ENCODE peak calls at places on chromosomes 12 and 14, in four cellular contexts. One of them, this sample, is unnamed.

GRCh38 chr12:132413931-132414588 is 75.9 kb upstream of the FBRSL1 start:
- DNase-seq in H1: no peak
- DNase-seq in AG04449: no peak
- DNase-seq in fibroblast of lung: no peak
- DNase-seq in this sample: no peak

GRCh38 chr12:120229071-120229582 is 28.2 kb upstream of the RPLP0 start:
- DNase-seq in fibroblast of lung: no peak
- DNase-seq in AG04449: no peak
- DNase-seq in H1: no peak
- DNase-seq in this sample: no peak

GRCh38 chr14:72723741-72724530 is 170.0 kb downstream of the DPF3 start:
- DNase-seq in fibroblast of lung: no peak
- DNase-seq in AG04449: no peak
- DNase-seq in H1: no peak
- DNase-seq in this sample: no peak

GRCh38 chr14:100305446-100306255 is 593 bp downstream of the SLC25A29 start:
- DNase-seq in H1: no peak
- DNase-seq in AG04449: no peak
- DNase-seq in fibroblast of lung: peak
- DNase-seq in this sample: no peak

GRCh38 chr12:27434673-27435565 is 11.6 kb upstream of the SMCO2 start:
- DNase-seq in H1: no peak
- DNase-seq in AG04449: no peak
- DNase-seq in fibroblast of lung: no peak
- DNase-seq in this sample: no peak

GRCh38 chr14:96630281-96630680 is 128.1 kb downstream of the PAPOLA start:
- DNase-seq in fibroblast of lung: no peak
- DNase-seq in AG04449: no peak
- DNase-seq in H1: no peak
- DNase-seq in this sample: no peak

GRCh38 chr12:48780381-48781025 is 8.4 kb downstream of the ADCY6 start:
- DNase-seq in fibroblast of lung: no peak
- DNase-seq in AG04449: no peak
- DNase-seq in H1: no peak
- DNase-seq in this sample: no peak

GRCh38 chr12:107319536-107320030 is 226.2 kb upstream of the CRY1 start:
- DNase-seq in AG04449: no peak
- DNase-seq in H1: no peak
- DNase-seq in fibroblast of lung: peak
- DNase-seq in this sample: no peak

DNA sequence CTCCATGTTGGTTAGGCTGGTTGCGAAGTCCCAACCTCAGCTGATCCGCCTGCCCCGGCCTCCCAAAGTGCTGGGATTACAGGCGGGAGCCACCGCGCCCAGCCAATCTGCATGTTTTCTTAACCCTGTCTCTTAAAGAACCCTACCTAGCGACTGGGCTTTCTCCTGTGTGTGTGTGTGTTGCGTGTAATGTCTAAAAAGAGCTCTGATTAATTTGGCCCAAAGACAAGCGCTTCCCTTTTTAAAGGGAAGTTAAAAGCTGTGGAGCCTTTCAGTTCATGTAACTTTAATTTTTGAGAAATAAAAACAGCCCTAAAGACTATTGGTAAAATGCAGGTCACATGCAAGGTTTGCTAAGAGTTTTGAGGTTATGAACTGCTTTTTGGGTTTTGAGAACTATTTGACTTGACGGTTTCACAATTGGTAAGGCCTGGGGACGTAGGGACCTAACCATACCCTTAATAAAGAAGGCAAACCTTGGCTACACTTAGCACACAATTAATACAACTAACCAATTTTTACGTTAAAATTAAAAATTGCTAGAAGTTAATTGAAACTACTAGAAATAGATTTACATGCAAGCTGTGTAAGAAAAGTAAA is 103.2 kb downstream of the KCNMB4 start:
- DNase-seq in AG04449: no peak
- DNase-seq in fibroblast of lung: no peak
- DNase-seq in H1: no peak
- DNase-seq in this sample: no peak
- TF ChIP-seq CTCF in AG04449: no peak
- TF ChIP-seq CTCF in fibroblast of lung: no peak
- TF ChIP-seq CTCF in H1: no peak
- TF ChIP-seq CTCF in this sample: no peak

GRCh38 chr14:58272589-58273372 is 25.6 kb upstream of the ARID4A start:
- DNase-seq in H1: no peak
- DNase-seq in fibroblast of lung: peak
- DNase-seq in AG04449: no peak
- DNase-seq in this sample: peak
- TF ChIP-seq CTCF in H1: peak
- TF ChIP-seq CTCF in fibroblast of lung: peak
- TF ChIP-seq CTCF in AG04449: peak
- TF ChIP-seq CTCF in this sample: peak

GRCh38 chr12:10722502-10722904 is 620 bp downstream of the YBX3 start:
- DNase-seq in AG04449: no peak
- DNase-seq in fibroblast of lung: peak
- DNase-seq in H1: no peak
- DNase-seq in this sample: peak
- TF ChIP-seq CTCF in AG04449: no peak
- TF ChIP-seq CTCF in fibroblast of lung: peak
- TF ChIP-seq CTCF in H1: no peak
- TF ChIP-seq CTCF in this sample: no peak

DNA sequence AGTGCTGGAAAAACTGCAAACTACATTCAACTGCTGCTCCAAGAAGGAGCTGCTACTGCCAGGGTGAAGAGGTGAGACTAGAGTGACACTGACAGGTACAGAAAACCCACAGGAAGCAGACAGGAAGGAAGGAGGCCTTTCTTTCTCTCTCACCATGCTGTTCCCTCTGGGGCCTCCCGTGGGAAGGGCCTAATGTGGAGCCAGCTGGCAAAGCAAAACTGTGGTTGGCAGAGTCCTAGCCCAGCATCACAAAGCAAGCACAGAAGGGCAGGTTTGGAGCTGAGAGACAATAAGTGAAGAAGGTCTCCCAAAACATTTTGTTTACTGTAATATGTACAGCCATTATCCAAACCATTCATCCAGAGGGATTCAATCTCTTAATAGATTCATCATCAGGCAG is 122.5 kb upstream of the MAX start:
- DNase-seq in AG04449: no peak
- DNase-seq in fibroblast of lung: no peak
- DNase-seq in H1: no peak
- DNase-seq in this sample: no peak
- TF ChIP-seq CTCF in AG04449: no peak
- TF ChIP-seq CTCF in fibroblast of lung: no peak
- TF ChIP-seq CTCF in H1: no peak
- TF ChIP-seq CTCF in this sample: no peak

DNA sequence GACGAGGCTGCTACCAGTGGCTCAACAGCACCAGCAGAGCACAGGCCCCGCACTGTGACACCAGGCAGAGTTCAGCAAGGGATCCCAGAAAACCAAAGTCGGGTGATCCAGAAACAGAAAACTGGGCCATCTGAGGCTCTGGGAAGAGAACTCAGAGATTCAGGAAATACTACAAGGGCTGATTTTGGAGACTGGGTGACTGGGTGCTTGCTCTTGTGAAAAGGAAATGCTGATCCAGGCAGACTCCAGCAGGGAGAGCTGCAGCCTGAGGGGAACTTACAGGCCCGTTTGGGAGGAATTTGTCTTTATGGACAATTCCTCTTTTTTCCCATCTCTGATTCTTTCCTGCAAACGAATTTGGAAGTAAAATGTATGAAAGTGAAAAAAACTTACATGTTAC is 28.2 kb downstream of the FOXN3 start:
- DNase-seq in AG04449: no peak
- DNase-seq in fibroblast of lung: no peak
- DNase-seq in H1: no peak
- DNase-seq in this sample: peak
- TF ChIP-seq CTCF in AG04449: peak
- TF ChIP-seq CTCF in fibroblast of lung: peak
- TF ChIP-seq CTCF in H1: peak
- TF ChIP-seq CTCF in this sample: peak

This sample was measured in HFFc6.